ENCODE peak calls at places on chromosomes 4 and X, in five cellular contexts. R is ovary; G is DMS153; L is activated naive CD4-positive, alpha-beta T cell; Z is islet precursor cell. W is an unnamed sample.
A peak's percentile ranks its signal among the peaks of the same experiment; 100 is the strongest.

GRCh38 chr4:17623451-17624001 is 9.1 kb downstream of the MED28 start:
- DNase-seq in R (no peak), G (no peak), L (no peak), Z (no peak), W (no peak)

GRCh38 chr4:159010563-159011260 is 92.2 kb upstream of the RAPGEF2 start:
- DNase-seq in R (peak; percentile 71), G (peak; percentile 80), L (no peak), Z (no peak), W (peak; percentile 88)

GRCh38 chr4:177546745-177547144 is 104.5 kb upstream of the AGA start:
- DNase-seq in R (no peak), G (no peak), L (no peak), Z (no peak), W (no peak)

GRCh38 chr4:38800366-38800765 is 4.2 kb downstream of the TLR1 start:
- DNase-seq in R (no peak), G (no peak), L (no peak), Z (no peak), W (no peak)

GRCh38 chr4:185734214-185734613 is 77.8 kb downstream of the SORBS2 start:
- DNase-seq in R (no peak), G (no peak), L (no peak), Z (no peak), W (no peak)

GRCh38 chrX:68894513-68895338 is 65.9 kb downstream of the EFNB1 start:
- DNase-seq in R (peak; percentile 61), G (peak; percentile 35), L (no peak), Z (peak; percentile 83), W (peak; percentile 24)

GRCh38 chr4:20773144-20773997 is 73.1 kb downstream of the PACRGL start:
- DNase-seq in R (peak; percentile 30), G (no peak), L (no peak), Z (peak; percentile 75), W (peak; percentile 38)

GRCh38 chrX:30488092-30488491 is 89.5 kb downstream of the TASL start:
- DNase-seq in R (no peak), G (no peak), L (no peak), Z (no peak), W (no peak)

GRCh38 chr4:141046255-141046654 is 87.0 kb downstream of the RNF150 start:
- DNase-seq in R (no peak), G (no peak), L (no peak), Z (no peak), W (peak; percentile 13)

GRCh38 chr4:74364649-74365491 is at the start of gene EREG:
- DNase-seq in R (peak; percentile 41), G (no peak), L (no peak), Z (peak; percentile 78), W (peak; percentile 10)

GRCh38 chr4:145530189-145530588 is 48.5 kb downstream of the SMAD1 start:
- DNase-seq in R (no peak), G (no peak), L (no peak), Z (no peak), W (no peak)

GRCh38 chr4:128590034-128590740 is 219.3 kb upstream of the JADE1 start:
- DNase-seq in R (no peak), G (no peak), L (no peak), Z (no peak), W (peak; percentile 57)

GRCh38 chrX:119685225-119686066 is 7.5 kb downstream of the SEPTIN6 start:
- DNase-seq in R (no peak), G (no peak), L (no peak), Z (no peak), W (no peak)